ENCODE peak calls at places on chromosomes 2 and 18, in four cellular contexts. I is AG04449, A is RPMI7951, R is EL. Y is an unnamed sample.

GRCh38 chr2:241855245-241855887 is 3.3 kb downstream of the PDCD1 start:
- DNase-seq in I (no peak), A (no peak), R (no peak), Y (no peak)

GRCh38 chr2:3641181-3641580 is 16.8 kb upstream of the ALLC start:
- DNase-seq in I (no peak), A (no peak), R (no peak), Y (no peak)

GRCh38 chr2:36951574-36951973 is 14.8 kb downstream of the STRN start:
- DNase-seq in I (no peak), A (peak), R (peak), Y (no peak)

GRCh38 chr2:95061119-95061512 is 35.6 kb downstream of the MAL start:
- DNase-seq in I (no peak), A (no peak), R (no peak), Y (no peak)

GRCh38 chr2:230661072-230661957 is 51.3 kb upstream of the CAB39 start:
- DNase-seq in I (no peak), A (no peak), R (no peak), Y (no peak)

GRCh38 chr18:24947521-24948305 is 404.3 kb downstream of the ZNF521 start:
- DNase-seq in I (no peak), A (no peak), R (no peak), Y (no peak)

GRCh38 chr2:219127236-219127635 is 33.4 kb downstream of the NHEJ1 start:
- DNase-seq in I (no peak), A (no peak), R (no peak), Y (no peak)

GRCh38 chr2:217105733-217106649 is 246.1 kb upstream of the TNP1 start:
- DNase-seq in I (peak), A (peak), R (peak), Y (no peak)

GRCh38 chr2:18752667-18753422 is 163.5 kb upstream of the NT5C1B start:
- DNase-seq in I (no peak), A (peak), R (no peak), Y (no peak)

GRCh38 chr18:5894613-5895299 is 566 bp downstream of the TMEM200C start:
- DNase-seq in I (no peak), A (no peak), R (no peak), Y (peak)

GRCh38 chr2:47534179-47534919 is 131.4 kb downstream of the MSH2 start:
- DNase-seq in I (peak), A (peak), R (peak), Y (peak)

GRCh38 chr2:202161106-202161836 is 77.1 kb downstream of the SUMO1 start:
- DNase-seq in I (no peak), A (peak), R (no peak), Y (no peak)

GRCh38 chr2:31523871-31524492 is 56.8 kb downstream of the SRD5A2 start:
- DNase-seq in I (no peak), A (peak), R (peak), Y (peak)

GRCh38 chr2:170665743-170666142 is 49.4 kb upstream of the SP5 start:
- DNase-seq in I (no peak), A (no peak), R (no peak), Y (no peak)

GRCh38 chr2:238279324-238279682 is 9.1 kb downstream of the PER2 start:
- DNase-seq in I (no peak), A (no peak), R (no peak), Y (no peak)

GRCh38 chr2:202639233-202639632 is 4.5 kb downstream of the FAM117B start:
- DNase-seq in I (no peak), A (no peak), R (no peak), Y (no peak)

GRCh38 chr2:12728221-12728777 is 11.6 kb downstream of the TRIB2 start:
- DNase-seq in I (no peak), A (no peak), R (no peak), Y (no peak)

GRCh38 chr2:200026838-200027237 is 71.5 kb downstream of the MAIP1 start:
- DNase-seq in I (no peak), A (no peak), R (no peak), Y (no peak)

GRCh38 chr2:226701052-226701451 is 98.6 kb downstream of the IRS1 start:
- DNase-seq in I (peak), A (peak), R (peak), Y (no peak)